ENCODE peak calls at places on chromosomes 2 and 18, in six cellular contexts. K, N, B, S, A and M are unnamed samples.

GRCh38 chr2:25234756-25235155 is 66.4 kb upstream of the POMC start:
- DNase-seq in N (no peak), B (no peak), S (no peak), K (no peak), A (no peak), M (no peak)

GRCh38 chr2:38377501-38378258 is 607 bp upstream of the ATL2 start:
- DNase-seq in B (no peak), A (no peak), K (peak), S (no peak), N (peak), M (peak)

GRCh38 chr18:7953085-7953958 is 386.2 kb downstream of the PTPRM start:
- DNase-seq in S (no peak), N (no peak), B (no peak), K (no peak), A (no peak), M (no peak)

GRCh38 chr2:10599921-10600320 is 89.9 kb downstream of the NOL10 start:
- DNase-seq in K (no peak), A (no peak), N (peak), B (no peak), S (no peak), M (no peak)

GRCh38 chr2:39673018-39673417 is 7.3 kb downstream of the TMEM178A start:
- DNase-seq in K (no peak), N (no peak), S (no peak), B (no peak), A (no peak), M (no peak)

GRCh38 chr18:1559563-1559962 is 654.9 kb downstream of the ADCYAP1 start:
- DNase-seq in K (no peak), N (no peak), S (no peak), B (no peak), A (no peak), M (peak)

GRCh38 chr2:126761256-126761980 is 105.5 kb downstream of the GYPC start:
- DNase-seq in K (no peak), S (no peak), B (no peak), N (peak), A (no peak), M (no peak)

GRCh38 chr2:84527137-84528129 is 11.1 kb downstream of the DNAH6 start:
- DNase-seq in B (no peak), K (peak), S (no peak), N (no peak), A (no peak), M (no peak)

GRCh38 chr18:23689031-23689615 is at the start of gene LAMA3:
- DNase-seq in K (peak), N (peak), A (peak), S (no peak), B (no peak), M (peak)

GRCh38 chr2:127582863-127583861 is 47.7 kb downstream of the MYO7B start:
- DNase-seq in K (no peak), S (no peak), A (no peak), B (no peak), N (no peak), M (no peak)

GRCh38 chr2:138602166-138602460 is 100.5 kb downstream of the SPOPL start:
- DNase-seq in K (no peak), S (no peak), N (no peak), B (no peak), A (no peak), M (no peak)

GRCh38 chr2:218252509-218253247 is 8.1 kb upstream of the GPBAR1 start:
- DNase-seq in B (no peak), K (peak), A (no peak), N (no peak), S (no peak), M (no peak)

GRCh38 chr2:130327703-130328527 is 14.8 kb upstream of the IMP4 start:
- DNase-seq in B (no peak), K (peak), A (no peak), N (no peak), S (no peak), M (peak)

GRCh38 chr2:189362283-189362682 is 79.0 kb upstream of the WDR75 start:
- DNase-seq in A (no peak), K (no peak), S (no peak), N (no peak), B (no peak), M (no peak)

GRCh38 chr2:42809876-42810125 is 17.4 kb upstream of the HAAO start:
- DNase-seq in A (no peak), N (peak), K (no peak), B (no peak), S (peak), M (no peak)

GRCh38 chr18:23499571-23499889 is 3.8 kb upstream of the RMC1 start:
- DNase-seq in B (no peak), K (no peak), N (no peak), S (no peak), A (no peak), M (no peak)

GRCh38 chr2:172249336-172249735 is 146.6 kb upstream of the DLX2 start:
- DNase-seq in N (no peak), S (no peak), B (no peak), A (no peak), K (peak), M (no peak)

GRCh38 chr2:224412064-224412921 is 10.4 kb upstream of the FAM124B start:
- DNase-seq in A (no peak), S (no peak), N (no peak), B (no peak), K (peak), M (no peak)

GRCh38 chr2:67945976-67946375 is 116.8 kb downstream of the C1D start:
- DNase-seq in K (no peak), N (no peak), B (no peak), A (no peak), S (no peak), M (no peak)

GRCh38 chr18:470661-471501 is 29.6 kb downstream of the COLEC12 start:
- DNase-seq in A (no peak), K (peak), B (no peak), S (no peak), N (no peak), M (no peak)

GRCh38 chr18:63293930-63294329 is 25.6 kb downstream of the BCL2 start:
- DNase-seq in B (no peak), N (no peak), K (no peak), A (no peak), S (no peak), M (no peak)

GRCh38 chr2:24045511-24046508 is 1.4 kb downstream of the WDCP start:
- DNase-seq in B (no peak), K (no peak), A (no peak), N (no peak), S (no peak), M (no peak)